ENCODE peak calls at places on chromosomes 5 and 9, in four cellular contexts. L is RCC 7860, R is left lung, D is NCI-H524. U is an unnamed sample.

GRCh38 chr9:19104528-19105282 is 2.0 kb upstream of the HAUS6 start:
- DNase-seq in L (no peak), R (no peak), D (peak; percentile 60), U (peak; percentile 67)

GRCh38 chr5:946720-947625 is 54.3 kb downstream of the TRIP13 start:
- DNase-seq in L (no peak), R (no peak), D (no peak), U (no peak)

GRCh38 chr9:95433096-95433852 is 83.5 kb downstream of the PTCH1 start:
- DNase-seq in L (no peak), R (no peak), D (no peak), U (no peak)

GRCh38 chr5:131814990-131815389 is 18.2 kb upstream of the FNIP1 start:
- DNase-seq in L (peak; percentile 92), R (no peak), D (no peak), U (peak; percentile 53)

GRCh38 chr9:73200694-73201432 is 49.2 kb downstream of the ANXA1 start:
- DNase-seq in L (peak; percentile 31), R (no peak), D (no peak), U (peak; percentile 36)

GRCh38 chr5:135313946-135314345 is 85.1 kb downstream of the MACROH2A1 start:
- DNase-seq in L (no peak), R (no peak), D (no peak), U (no peak)

GRCh38 chr5:140342287-140342686 is 4.1 kb downstream of the HBEGF start:
- DNase-seq in L (no peak), R (peak; percentile 52), D (no peak), U (no peak)

GRCh38 chr9:21890696-21891095 is 88.3 kb downstream of the MTAP start:
- DNase-seq in L (no peak), R (no peak), D (no peak), U (no peak)

GRCh38 chr9:91162784-91163440 is 198.8 kb downstream of the AUH start:
- DNase-seq in L (peak; percentile 67), R (peak; percentile 86), D (no peak), U (peak; percentile 35)

GRCh38 chr5:146993876-146994530 is 115.4 kb upstream of the PPP2R2B start:
- DNase-seq in L (no peak), R (no peak), D (peak; percentile 2), U (no peak)

GRCh38 chr9:95505676-95506437 is 10.9 kb downstream of the PTCH1 start:
- DNase-seq in L (no peak), R (no peak), D (peak; percentile 62), U (peak; percentile 64)

GRCh38 chr5:27377626-27378025 is 339.2 kb upstream of the CDH9 start:
- DNase-seq in L (no peak), R (no peak), D (no peak), U (no peak)

GRCh38 chr5:145976431-145977155 is 40.2 kb downstream of the SH3RF2 start:
- DNase-seq in L (peak; percentile 91), R (no peak), D (no peak), U (no peak)

GRCh38 chr5:111070272-111071134 is 1.0 kb upstream of the TSLP start:
- DNase-seq in L (no peak), R (no peak), D (no peak), U (no peak)

GRCh38 chr9:91047993-91048607 is 246.5 kb downstream of the SYK start:
- DNase-seq in L (peak; percentile 86), R (no peak), D (no peak), U (no peak)

GRCh38 chr5:10635861-10636350 is 72.0 kb downstream of the ANKRD33B start:
- DNase-seq in L (peak; percentile 57), R (no peak), D (no peak), U (no peak)

GRCh38 chr5:6634788-6635430 is 1.7 kb downstream of the SRD5A1 start:
- DNase-seq in L (no peak), R (no peak), D (no peak), U (no peak)

GRCh38 chr9:85973238-85973637 is 32.3 kb downstream of the NAA35 start:
- DNase-seq in L (no peak), R (no peak), D (no peak), U (no peak)

GRCh38 chr5:111135946-111136345 is 43.8 kb downstream of the WDR36 start:
- DNase-seq in L (peak; percentile 33), R (no peak), D (no peak), U (no peak)

GRCh38 chr5:135667204-135667603 is 88.4 kb upstream of the CXCL14 start:
- DNase-seq in L (no peak), R (no peak), D (no peak), U (no peak)

GRCh38 chr9:36818242-36818938 is 215.7 kb downstream of the PAX5 start:
- DNase-seq in L (no peak), R (no peak), D (peak; percentile 32), U (no peak)

GRCh38 chr9:105044458-105044857 is 116.5 kb upstream of the ABCA1 start:
- DNase-seq in L (no peak), R (no peak), D (no peak), U (no peak)

GRCh38 chr5:6822068-6822467 is 108.8 kb downstream of the TENT4A start:
- DNase-seq in L (no peak), R (no peak), D (no peak), U (no peak)

GRCh38 chr5:10303699-10304170 is 4.0 kb downstream of the CMBL start:
- DNase-seq in L (no peak), R (peak; percentile 1), D (no peak), U (no peak)

GRCh38 chr5:170747357-170747756 is 36.2 kb upstream of the GABRP start:
- DNase-seq in L (no peak), R (no peak), D (no peak), U (no peak)

GRCh38 chr5:167987490-167988270 is 303.8 kb upstream of the WWC1 start:
- DNase-seq in L (no peak), R (no peak), D (no peak), U (no peak)